ENCODE peak calls at places on chromosomes 13 and 19, in four cellular contexts. K is anterior cingulate cortex, P is brain microvascular endothelial cell, V is iris pigment epithelial cell. R is an unnamed sample.

GRCh38 chr13:32254916-32255743 is 60.0 kb downstream of the ZAR1L start:
- DNase-seq in K (no peak), P (no peak), V (no peak), R (no peak)

GRCh38 chr19:7766535-7766934 is 3.5 kb downstream of the CLEC4M start:
- DNase-seq in K (no peak), P (no peak), V (no peak), R (no peak)

GRCh38 chr19:18225702-18226468 is at the start of gene PDE4C:
- DNase-seq in K (no peak), P (no peak), V (peak; percentile 22), R (no peak)

GRCh38 chr19:662207-662961 is 630 bp downstream of the RNF126 start:
- DNase-seq in K (no peak), P (no peak), V (peak; percentile 35), R (peak; percentile 80)

GRCh38 chr13:43838909-43839308 is 40.6 kb downstream of the CCDC122 start:
- DNase-seq in K (no peak), P (no peak), V (peak; percentile 76), R (no peak)

GRCh38 chr19:35751839-35752745 is 3.7 kb downstream of the LIN37 start:
- DNase-seq in K (no peak), P (no peak), V (no peak), R (no peak)

GRCh38 chr19:40234429-40235237 is 8.1 kb upstream of the CCNP start:
- DNase-seq in K (no peak), P (no peak), V (no peak), R (no peak)

GRCh38 chr13:75061909-75062308 is 420.1 kb downstream of the TBC1D4 start:
- DNase-seq in K (no peak), P (no peak), V (peak; percentile 15), R (no peak)

GRCh38 chr13:95552539-95553270 is at the start of gene CLDN10:
- DNase-seq in K (no peak), P (no peak), V (no peak), R (peak; percentile 15)

GRCh38 chr13:95298971-95299627 is 2.2 kb downstream of the ABCC4 start:
- DNase-seq in K (no peak), P (peak; percentile 40), V (peak; percentile 85), R (peak; percentile 14)

GRCh38 chr13:78241278-78241919 is 322.8 kb upstream of the EDNRB start:
- DNase-seq in K (no peak), P (peak; percentile 12), V (peak; percentile 33), R (peak; percentile 44)

GRCh38 chr13:41746259-41746658 is 214.7 kb downstream of the VWA8 start:
- DNase-seq in K (no peak), P (peak; percentile 47), V (peak; percentile 75), R (no peak)

GRCh38 chr13:98216135-98216565 is 39.1 kb upstream of the RNF113B start:
- DNase-seq in K (no peak), P (peak; percentile 90), V (peak; percentile 86), R (no peak)

GRCh38 chr19:55251296-55252081 is 7.3 kb downstream of the PPP6R1 start:
- DNase-seq in K (no peak), P (peak; percentile 14), V (peak; percentile 20), R (peak; percentile 63)

GRCh38 chr19:19386373-19386869 is 19.1 kb upstream of the GATAD2A start:
- DNase-seq in K (no peak), P (no peak), V (no peak), R (no peak)

GRCh38 chr19:57682226-57682766 is 519 bp downstream of the ZNF551 start:
- DNase-seq in K (no peak), P (no peak), V (peak; percentile 16), R (no peak)

GRCh38 chr19:31301306-31301980 is 47.8 kb downstream of the TSHZ3 start:
- DNase-seq in K (no peak), P (no peak), V (no peak), R (no peak)

R was measured in activated CD4-positive, alpha-beta T cell treated with anti-CD3 and anti-CD28 coated beads for 48 hours.